ENCODE peak calls at places on chromosomes 3 and 15, in five cellular contexts. Y is mesenchymal stem cell, X is H1, W is neuronal stem cell, D is H9. N is an unnamed sample.

GRCh38 chr3:63228677-63229076 is 49.4 kb upstream of the SYNPR start:
- DNase-seq in D (peak), W (peak), Y (peak), X (no peak), N (peak)

GRCh38 chr3:27714692-27715453 is 7.2 kb downstream of the EOMES start:
- DNase-seq in W (no peak), D (peak), X (no peak), Y (peak), N (no peak)

GRCh38 chr15:79527821-79528220 is 95.7 kb downstream of the MINAR1 start:
- DNase-seq in W (no peak), Y (no peak), X (no peak), D (no peak), N (no peak)

GRCh38 chr3:128746881-128747280 is 20.9 kb downstream of the RAB7A start:
- DNase-seq in D (no peak), X (no peak), W (no peak), Y (no peak), N (no peak)

GRCh38 chr3:48655586-48655985 is 7.1 kb downstream of the CELSR3 start:
- DNase-seq in X (no peak), W (no peak), D (no peak), Y (no peak), N (no peak)

GRCh38 chr15:60916674-60917468 is 312.2 kb downstream of the RORA start:
- DNase-seq in D (peak), Y (peak), X (peak), W (peak), N (peak)

GRCh38 chr3:195033531-195034091 is 237.3 kb downstream of the XXYLT1 start:
- DNase-seq in D (no peak), W (no peak), Y (peak), X (no peak), N (no peak)

GRCh38 chr3:195809291-195809785 is 2.4 kb downstream of the MUC4 start:
- DNase-seq in D (no peak), Y (no peak), W (no peak), X (no peak), N (no peak)

GRCh38 chr15:30885814-30886213 is 17.9 kb upstream of the FAN1 start:
- DNase-seq in W (no peak), Y (peak), D (peak), X (no peak), N (peak)

GRCh38 chr3:194139085-194139976 is 3.4 kb downstream of the HES1 start:
- DNase-seq in X (no peak), Y (peak), W (peak), D (peak), N (peak)

GRCh38 chr15:79195802-79196201 is 86.7 kb upstream of the ANKRD34C start:
- DNase-seq in Y (no peak), X (no peak), D (no peak), W (no peak), N (no peak)

GRCh38 chr3:150180349-150180748 is 209.7 kb upstream of the PFN2 start:
- DNase-seq in Y (peak), W (no peak), D (no peak), X (no peak), N (peak)

GRCh38 chr3:185397676-185398075 is 34.7 kb downstream of the MAP3K13 start:
- DNase-seq in X (no peak), D (no peak), Y (no peak), W (no peak), N (no peak)

GRCh38 chr3:25272090-25272489 is 156.0 kb upstream of the RARB start:
- DNase-seq in W (no peak), X (no peak), Y (no peak), D (no peak), N (no peak)

GRCh38 chr3:112403101-112403500 is 70.1 kb downstream of the CD200 start:
- DNase-seq in W (no peak), X (no peak), Y (no peak), D (no peak), N (no peak)
- H2BK15ac ChIP-seq in W (no peak), X (no peak), Y (no peak), D (no peak), N (no peak)

GRCh38 chr3:134822065-134822464 is 27.0 kb downstream of the EPHB1 start:
- DNase-seq in D (no peak), W (no peak), Y (no peak), X (no peak), N (no peak)

GRCh38 chr3:134817297-134817696 is 22.2 kb downstream of the EPHB1 start:
- DNase-seq in D (no peak), W (no peak), X (no peak), Y (no peak), N (no peak)

GRCh38 chr3:134815519-134815918 is 20.5 kb downstream of the EPHB1 start:
- DNase-seq in Y (no peak), X (no peak), W (no peak), D (no peak), N (no peak)

GRCh38 chr3:134820994-134821393 is 25.9 kb downstream of the EPHB1 start:
- DNase-seq in X (no peak), Y (no peak), W (no peak), D (no peak), N (no peak)

DNA sequence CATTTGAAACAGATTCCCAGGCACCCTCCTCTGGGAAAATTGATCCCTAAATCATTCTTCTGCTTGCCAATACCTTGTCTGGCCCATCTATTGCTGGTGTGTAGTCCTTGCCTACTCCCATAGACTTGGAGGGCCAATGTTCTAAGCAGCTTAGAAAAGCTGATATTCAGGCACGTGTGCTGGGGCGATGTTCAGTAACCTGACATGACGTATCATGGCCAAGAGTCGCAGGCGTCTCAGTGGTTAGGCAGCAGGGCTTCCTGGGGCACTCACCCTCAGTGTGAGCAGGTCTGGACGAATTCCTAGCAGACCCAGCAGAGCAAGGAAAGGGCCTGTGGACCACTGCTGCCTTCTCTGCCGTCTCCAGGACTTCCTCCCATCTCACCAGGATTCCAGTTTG is 21.6 kb downstream of the EPHB1 start:
- DNase-seq in X (no peak), Y (no peak), D (no peak), W (no peak), N (no peak)
- H3K4me2 ChIP-seq in X (no peak), Y (no peak), D (no peak), W (no peak), N (no peak)

GRCh38 chr3:98136631-98137030 is 6.1 kb downstream of the OR5H1 start:
- DNase-seq in W (no peak), D (no peak), X (no peak), Y (no peak), N (no peak)
- H3K14ac ChIP-seq in W (no peak), D (no peak), X (no peak), Y (no peak), N (no peak)

DNA sequence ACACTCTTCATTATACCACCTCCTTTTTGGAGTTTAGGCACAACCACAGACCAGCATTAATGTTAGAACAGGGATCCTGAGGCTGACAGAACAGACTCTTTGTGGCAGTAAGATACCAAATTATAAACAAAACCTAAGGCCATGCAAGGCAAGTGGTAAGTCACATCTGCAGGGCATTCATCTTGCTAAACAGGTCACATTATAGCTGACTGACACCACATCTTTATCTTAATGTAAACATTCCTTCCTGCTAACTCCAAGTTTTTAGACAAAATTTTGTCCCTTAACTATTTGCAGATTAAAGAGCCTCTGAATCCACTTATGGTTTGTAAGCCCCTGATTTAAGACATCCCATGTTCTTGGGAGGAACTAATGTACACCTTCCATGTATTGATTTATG is 500.6 kb downstream of the PYDC2 start:
- DNase-seq in X (no peak), W (no peak), Y (peak), D (no peak), N (no peak)
- H2BK15ac ChIP-seq in X (no peak), W (no peak), Y (no peak), D (no peak), N (no peak)

DNA sequence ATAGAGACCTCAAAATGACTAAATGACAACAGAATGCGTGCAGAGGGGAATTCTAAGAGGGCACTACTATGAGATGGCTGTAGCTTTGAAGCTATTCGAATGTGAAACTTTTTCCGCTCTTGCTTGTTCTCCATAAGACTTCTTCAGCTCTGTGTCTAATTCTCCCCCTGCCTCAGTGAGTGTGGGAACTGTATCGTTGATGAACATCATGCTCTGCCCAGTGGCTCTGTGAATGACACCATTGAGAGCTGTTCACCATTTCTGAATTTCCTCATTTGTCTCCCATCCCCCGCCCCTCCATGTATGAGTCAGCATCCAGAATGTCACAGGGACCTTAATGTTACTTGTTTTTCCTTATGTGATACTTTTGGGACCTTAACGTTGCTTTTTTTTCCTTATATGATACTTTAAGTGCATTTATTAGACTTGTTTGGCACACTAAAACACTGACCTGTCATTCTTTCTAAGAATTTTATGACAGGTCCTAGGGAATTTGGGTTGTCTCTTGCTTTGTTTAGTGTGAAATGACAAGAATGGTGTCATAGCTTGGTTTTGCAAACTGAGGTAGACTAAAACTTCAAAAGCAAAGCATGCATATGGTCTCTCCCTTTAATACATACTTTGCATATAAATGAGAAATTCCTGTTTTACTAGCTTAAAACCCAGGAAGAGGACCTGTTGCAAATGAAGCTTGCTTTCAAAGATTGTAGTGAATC is 99.6 kb downstream of the FNDC3B start:
- DNase-seq in X (no peak), D (no peak), W (no peak), Y (peak), N (peak)
- H3K4me2 ChIP-seq in X (peak), D (peak), W (no peak), Y (no peak), N (peak)

DNA sequence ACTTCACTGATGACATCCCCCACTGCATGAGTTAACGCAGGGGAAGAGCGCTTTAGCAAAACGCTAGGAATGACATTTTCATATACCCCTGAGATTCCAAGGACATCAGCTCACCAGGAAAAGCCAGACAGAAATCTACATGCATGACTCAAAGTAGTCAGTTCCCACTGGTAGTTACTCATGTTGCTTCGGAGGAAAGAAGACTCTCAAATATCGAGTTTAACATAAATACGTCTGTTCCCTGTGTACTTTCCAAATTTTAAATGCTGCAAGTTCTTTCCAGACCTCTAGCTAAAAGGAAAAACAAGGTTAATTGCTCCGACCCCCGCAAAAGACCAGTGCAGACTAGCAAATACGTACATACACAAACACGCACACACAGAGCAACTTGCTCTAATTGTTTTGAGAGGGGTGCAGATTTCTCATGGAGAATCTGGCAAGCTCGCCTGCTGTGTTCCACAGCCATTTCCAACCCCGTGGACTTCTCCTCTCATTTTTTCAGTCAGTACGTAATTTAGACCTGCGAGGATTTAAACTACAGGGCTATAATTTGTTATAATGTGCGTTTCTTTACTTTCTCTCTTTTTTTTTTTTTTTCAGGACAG is 115.5 kb upstream of the PRICKLE2 start:
- DNase-seq in W (no peak), X (no peak), D (no peak), Y (peak), N (peak)
- H3K14ac ChIP-seq in W (no peak), X (no peak), D (no peak), Y (no peak), N (peak)

DNA sequence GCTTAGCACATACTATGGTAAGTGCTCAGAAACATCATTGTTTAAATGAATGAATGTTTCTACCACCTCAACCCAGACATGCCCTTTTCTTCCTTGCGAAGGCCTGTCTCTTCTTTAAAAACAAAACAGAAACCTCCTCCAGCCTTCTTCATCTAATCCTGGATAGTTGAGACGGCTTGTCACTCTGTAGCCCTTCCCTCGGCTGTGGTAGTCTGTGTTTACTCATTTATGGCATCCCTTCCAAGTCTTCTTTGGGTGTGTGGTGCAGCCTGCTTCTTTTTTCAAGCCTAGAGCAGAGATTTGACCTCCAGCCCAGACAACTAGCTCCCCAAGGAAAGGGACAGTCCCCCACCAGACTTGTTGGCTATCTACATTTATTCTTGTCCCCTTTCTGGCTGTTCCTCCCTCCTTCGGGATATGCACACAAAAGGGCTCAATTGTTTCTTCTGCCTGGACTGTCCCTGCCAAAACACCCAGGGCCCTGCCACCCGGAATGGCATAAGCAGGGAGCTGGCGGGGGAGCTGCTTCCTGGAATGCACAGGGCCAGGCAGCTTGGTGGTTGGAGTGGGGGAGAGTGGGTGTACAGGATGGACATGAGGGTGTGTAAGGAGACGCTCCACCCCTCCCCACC is 67.8 kb downstream of the ITGA11 start:
- DNase-seq in W (no peak), Y (peak), X (no peak), D (no peak), N (peak)
- H2BK15ac ChIP-seq in W (no peak), Y (no peak), X (no peak), D (no peak), N (peak)

N was measured in IMR-90.